ENCODE peak calls at places on chromosome 22, in five cellular contexts. One of them, this sample, is unnamed.

GRCh38 chr22:44444341-44445306 is 53.4 kb downstream of the RTL6 start:
- DNase-seq in suprapubic skin: no peak
- DNase-seq in transverse colon: no peak
- DNase-seq in GM12878: no peak
- DNase-seq in H1: peak
- DNase-seq in this sample: peak

GRCh38 chr22:48536691-48537591 is 1290.7 kb downstream of the BRD1 start:
- DNase-seq in GM12878: no peak
- DNase-seq in suprapubic skin: no peak
- DNase-seq in H1: no peak
- DNase-seq in transverse colon: no peak
- DNase-seq in this sample: peak

GRCh38 chr22:47162865-47163264 is 400.4 kb downstream of the TBC1D22A start:
- DNase-seq in GM12878: no peak
- DNase-seq in H1: no peak
- DNase-seq in suprapubic skin: peak
- DNase-seq in transverse colon: peak
- DNase-seq in this sample: peak

GRCh38 chr22:43446881-43447280 is 35.1 kb downstream of the MPPED1 start:
- DNase-seq in GM12878: no peak
- DNase-seq in suprapubic skin: no peak
- DNase-seq in transverse colon: no peak
- DNase-seq in H1: no peak
- DNase-seq in this sample: no peak

GRCh38 chr22:18024956-18025720 is 777 bp upstream of the MICAL3 start:
- DNase-seq in transverse colon: no peak
- DNase-seq in H1: no peak
- DNase-seq in GM12878: no peak
- DNase-seq in suprapubic skin: peak
- DNase-seq in this sample: no peak

GRCh38 chr22:49216579-49216978 is 611.1 kb downstream of the BRD1 start:
- DNase-seq in suprapubic skin: peak
- DNase-seq in GM12878: no peak
- DNase-seq in transverse colon: peak
- DNase-seq in H1: no peak
- DNase-seq in this sample: peak

GRCh38 chr22:43845981-43846380 is 16.3 kb downstream of the SULT4A1 start:
- DNase-seq in transverse colon: no peak
- DNase-seq in GM12878: no peak
- DNase-seq in suprapubic skin: peak
- DNase-seq in H1: no peak
- DNase-seq in this sample: no peak

GRCh38 chr22:22210375-22210774 is 34.2 kb upstream of the VPREB1 start:
- DNase-seq in transverse colon: no peak
- DNase-seq in GM12878: no peak
- DNase-seq in H1: no peak
- DNase-seq in suprapubic skin: no peak
- DNase-seq in this sample: no peak

GRCh38 chr22:42959472-42960145 is 55.3 kb downstream of the PACSIN2 start:
- DNase-seq in suprapubic skin: peak
- DNase-seq in GM12878: no peak
- DNase-seq in H1: no peak
- DNase-seq in transverse colon: peak
- DNase-seq in this sample: peak

GRCh38 chr22:20509344-20510047 is 2.1 kb downstream of the MED15 start:
- DNase-seq in H1: no peak
- DNase-seq in suprapubic skin: peak
- DNase-seq in transverse colon: peak
- DNase-seq in GM12878: no peak
- DNase-seq in this sample: peak

GRCh38 chr22:43060213-43060612 is 29.0 kb downstream of the TTLL1 start:
- DNase-seq in GM12878: no peak
- DNase-seq in H1: peak
- DNase-seq in suprapubic skin: no peak
- DNase-seq in transverse colon: peak
- DNase-seq in this sample: no peak

GRCh38 chr22:48248901-48249455 is 1486.5 kb downstream of the TBC1D22A start:
- DNase-seq in suprapubic skin: no peak
- DNase-seq in H1: no peak
- DNase-seq in transverse colon: no peak
- DNase-seq in GM12878: no peak
- DNase-seq in this sample: peak

GRCh38 chr22:41820447-41820846 is 12.5 kb upstream of the SREBF2 start:
- DNase-seq in GM12878: no peak
- DNase-seq in suprapubic skin: no peak
- DNase-seq in H1: no peak
- DNase-seq in transverse colon: no peak
- DNase-seq in this sample: no peak

GRCh38 chr22:50079689-50080465 is 5.3 kb downstream of the MLC1 start:
- DNase-seq in suprapubic skin: no peak
- DNase-seq in transverse colon: no peak
- DNase-seq in GM12878: no peak
- DNase-seq in H1: no peak
- DNase-seq in this sample: no peak

GRCh38 chr22:50620861-50621490 is 7.0 kb downstream of the ARSA start:
- DNase-seq in GM12878: peak
- DNase-seq in transverse colon: peak
- DNase-seq in H1: no peak
- DNase-seq in suprapubic skin: no peak
- DNase-seq in this sample: no peak

GRCh38 chr22:26215766-26216165 is 46.5 kb downstream of the SEZ6L start:
- DNase-seq in transverse colon: no peak
- DNase-seq in GM12878: no peak
- DNase-seq in suprapubic skin: no peak
- DNase-seq in H1: no peak
- DNase-seq in this sample: peak

GRCh38 chr22:44132724-44133123 is 48.0 kb upstream of the PARVG start:
- DNase-seq in suprapubic skin: peak
- DNase-seq in transverse colon: no peak
- DNase-seq in H1: no peak
- DNase-seq in GM12878: no peak
- DNase-seq in this sample: peak

GRCh38 chr22:17563936-17564391 is 666 bp downstream of the SLC25A18 start:
- DNase-seq in H1: no peak
- DNase-seq in suprapubic skin: no peak
- DNase-seq in transverse colon: peak
- DNase-seq in GM12878: no peak
- DNase-seq in this sample: peak

GRCh38 chr22:21449531-21450319 is 17.5 kb upstream of the TMEM191C start:
- DNase-seq in transverse colon: no peak
- DNase-seq in GM12878: no peak
- DNase-seq in suprapubic skin: peak
- DNase-seq in H1: no peak
- DNase-seq in this sample: peak

GRCh38 chr22:28989035-28989464 is 72.6 kb downstream of the C22orf31 start:
- DNase-seq in suprapubic skin: no peak
- DNase-seq in H1: no peak
- DNase-seq in transverse colon: no peak
- DNase-seq in GM12878: no peak
- DNase-seq in this sample: no peak

GRCh38 chr22:42313804-42314581 is 43.5 kb upstream of the TCF20 start:
- DNase-seq in transverse colon: peak
- DNase-seq in H1: peak
- DNase-seq in GM12878: no peak
- DNase-seq in suprapubic skin: no peak
- DNase-seq in this sample: peak

GRCh38 chr22:48517039-48518030 is 1310.3 kb downstream of the BRD1 start:
- DNase-seq in suprapubic skin: no peak
- DNase-seq in GM12878: no peak
- DNase-seq in H1: no peak
- DNase-seq in transverse colon: no peak
- DNase-seq in this sample: peak

GRCh38 chr22:48578138-48579034 is 1249.3 kb downstream of the BRD1 start:
- DNase-seq in H1: no peak
- DNase-seq in suprapubic skin: no peak
- DNase-seq in GM12878: no peak
- DNase-seq in transverse colon: no peak
- DNase-seq in this sample: no peak

GRCh38 chr22:27874185-27874584 is 44.9 kb downstream of the PITPNB start:
- DNase-seq in GM12878: no peak
- DNase-seq in suprapubic skin: no peak
- DNase-seq in H1: no peak
- DNase-seq in transverse colon: no peak
- DNase-seq in this sample: peak

GRCh38 chr22:36341640-36342041 is 46.1 kb downstream of the MYH9 start:
- DNase-seq in H1: no peak
- DNase-seq in transverse colon: no peak
- DNase-seq in suprapubic skin: no peak
- DNase-seq in GM12878: no peak
- DNase-seq in this sample: no peak
- TF ChIP-seq POLR2AphosphoS5 in H1: no peak
- TF ChIP-seq POLR2AphosphoS5 in transverse colon: no peak
- TF ChIP-seq POLR2AphosphoS5 in suprapubic skin: no peak
- TF ChIP-seq POLR2AphosphoS5 in GM12878: no peak
- TF ChIP-seq POLR2AphosphoS5 in this sample: no peak

DNA sequence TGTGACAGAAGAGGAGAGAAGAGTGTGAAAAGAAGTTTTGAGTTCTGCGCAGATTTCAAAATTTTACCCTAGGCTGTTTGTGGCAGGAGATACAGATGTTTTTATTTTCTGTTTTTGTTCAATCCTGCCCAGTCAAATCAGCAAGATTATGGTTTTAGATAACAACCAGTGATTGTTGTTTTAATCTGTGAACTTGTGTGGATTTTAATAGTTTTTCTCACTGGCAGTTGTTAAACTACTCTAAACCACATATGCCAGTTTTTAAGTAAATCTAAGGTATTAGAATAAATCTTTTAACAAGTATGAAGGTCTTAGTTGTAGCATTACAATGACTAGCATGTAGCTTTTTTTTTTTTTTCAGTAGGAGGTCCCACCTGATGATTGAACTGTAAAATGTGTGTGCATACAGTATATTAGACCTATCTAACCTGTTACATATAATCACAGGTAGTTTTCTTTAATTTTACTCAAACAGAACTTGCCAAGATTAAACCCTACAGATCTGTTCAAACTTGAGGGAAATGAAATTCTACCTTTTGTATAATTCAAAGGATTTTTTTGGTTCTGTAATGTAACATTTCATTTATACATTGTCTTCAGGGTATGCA is 13.2 kb downstream of the ATXN10 start:
- DNase-seq in GM12878: no peak
- DNase-seq in transverse colon: no peak
- DNase-seq in suprapubic skin: no peak
- DNase-seq in H1: no peak
- DNase-seq in this sample: no peak
- TF ChIP-seq EP300 in GM12878: no peak
- TF ChIP-seq EP300 in transverse colon: no peak
- TF ChIP-seq EP300 in suprapubic skin: no peak
- TF ChIP-seq EP300 in H1: no peak
- TF ChIP-seq EP300 in this sample: no peak

GRCh38 chr22:36497910-36498669 is 8.8 kb downstream of the FOXRED2 start:
- DNase-seq in suprapubic skin: no peak
- DNase-seq in H1: no peak
- DNase-seq in transverse colon: no peak
- DNase-seq in GM12878: no peak
- DNase-seq in this sample: no peak

DNA sequence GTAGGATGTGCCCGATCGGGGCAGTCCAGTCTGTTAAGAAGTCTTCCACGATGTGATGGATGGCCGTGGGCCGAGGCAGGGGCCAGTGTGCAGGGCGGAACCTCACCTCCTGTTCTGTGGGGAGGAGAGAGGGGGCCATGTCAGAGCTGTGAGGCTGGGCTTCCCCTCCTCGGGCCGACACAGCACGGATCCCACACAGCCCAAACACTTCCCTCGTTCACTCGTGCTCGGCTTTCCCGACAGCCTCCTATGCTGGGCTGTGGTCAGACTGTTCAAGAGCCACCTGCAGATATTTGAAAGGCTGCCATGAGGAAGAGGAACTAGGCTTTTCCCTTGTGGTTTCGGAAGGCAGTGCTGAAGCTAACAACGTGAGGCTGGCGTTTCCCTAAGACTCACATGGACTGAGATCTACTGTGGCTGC is 12.3 kb upstream of the TXN2 start:
- DNase-seq in suprapubic skin: no peak
- DNase-seq in GM12878: peak
- DNase-seq in H1: no peak
- DNase-seq in transverse colon: peak
- DNase-seq in this sample: no peak
- TF ChIP-seq POLR2A in suprapubic skin: no peak
- TF ChIP-seq POLR2A in GM12878: no peak
- TF ChIP-seq POLR2A in H1: no peak
- TF ChIP-seq POLR2A in transverse colon: no peak
- TF ChIP-seq POLR2A in this sample: no peak

DNA sequence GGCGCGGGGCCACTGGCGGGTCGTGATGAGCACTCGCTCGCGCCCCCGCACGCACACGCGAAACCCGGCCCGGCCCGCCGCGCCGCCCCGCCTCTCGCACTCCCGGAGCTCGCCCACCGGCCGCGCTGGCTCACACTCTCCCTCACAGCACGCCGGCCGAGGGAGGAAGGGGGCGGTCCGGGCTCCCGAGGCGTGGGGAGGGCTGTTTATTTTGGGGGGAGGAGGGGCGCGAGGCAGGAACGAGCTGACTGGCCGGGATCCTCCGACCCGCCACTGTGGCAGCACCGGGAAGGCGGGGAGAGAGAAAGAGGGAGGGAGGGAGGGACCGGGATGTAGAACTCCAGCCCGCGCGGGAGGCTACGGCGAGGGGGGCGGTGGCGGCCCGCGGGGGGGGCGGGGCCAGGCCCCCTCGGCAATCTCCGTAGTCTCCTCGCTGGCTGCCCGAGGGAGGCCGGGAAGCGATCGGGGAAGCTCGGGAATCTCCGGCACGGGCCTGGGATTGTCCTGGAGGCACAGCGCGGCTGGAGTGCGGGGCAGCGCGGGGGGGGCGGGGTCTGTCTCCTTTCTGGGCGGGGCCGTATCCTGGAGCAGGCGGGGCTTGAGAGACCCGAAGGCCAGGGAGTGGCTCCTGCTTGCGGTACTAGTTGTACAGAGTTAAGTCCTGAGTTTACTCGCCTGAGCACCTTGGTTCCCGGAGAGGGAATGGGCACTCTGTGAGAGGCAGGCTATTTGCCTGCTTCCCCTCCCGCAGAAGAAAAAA is at the start of gene RBFOX2:
- DNase-seq in transverse colon: peak
- DNase-seq in H1: peak
- DNase-seq in GM12878: no peak
- DNase-seq in suprapubic skin: peak
- DNase-seq in this sample: peak
- TF ChIP-seq POLR2AphosphoS5 in transverse colon: peak
- TF ChIP-seq POLR2AphosphoS5 in H1: no peak
- TF ChIP-seq POLR2AphosphoS5 in GM12878: no peak
- TF ChIP-seq POLR2AphosphoS5 in suprapubic skin: peak
- TF ChIP-seq POLR2AphosphoS5 in this sample: peak

DNA sequence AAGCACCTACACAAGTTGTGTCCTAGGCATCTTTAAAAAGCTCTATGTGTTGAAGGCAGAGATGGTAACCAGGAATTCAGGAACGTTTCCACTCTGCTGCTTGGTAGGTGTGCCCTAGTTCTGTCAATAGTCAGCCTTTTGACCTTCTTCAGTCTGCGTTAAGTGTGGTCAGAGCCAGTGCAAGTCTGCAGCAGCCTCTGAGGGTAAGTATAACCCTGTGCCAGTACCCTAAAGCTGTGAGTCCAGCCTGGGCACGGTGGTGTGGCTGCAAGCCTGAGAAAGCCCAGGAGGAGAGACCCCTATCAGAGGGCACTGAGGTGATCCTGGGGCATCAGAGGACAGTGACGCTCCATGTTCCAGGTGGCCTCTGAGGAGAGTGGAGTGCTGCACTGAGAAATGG is 76.8 kb upstream of the ADORA2A start:
- DNase-seq in GM12878: no peak
- DNase-seq in suprapubic skin: no peak
- DNase-seq in H1: no peak
- DNase-seq in transverse colon: no peak
- DNase-seq in this sample: no peak
- TF ChIP-seq EP300 in GM12878: no peak
- TF ChIP-seq EP300 in suprapubic skin: no peak
- TF ChIP-seq EP300 in H1: no peak
- TF ChIP-seq EP300 in transverse colon: no peak
- TF ChIP-seq EP300 in this sample: no peak

GRCh38 chr22:38768036-38768435 is 12.2 kb upstream of the SUN2 start:
- DNase-seq in transverse colon: no peak
- DNase-seq in GM12878: no peak
- DNase-seq in H1: no peak
- DNase-seq in suprapubic skin: no peak
- DNase-seq in this sample: no peak
- TF ChIP-seq POLR2A in transverse colon: no peak
- TF ChIP-seq POLR2A in GM12878: no peak
- TF ChIP-seq POLR2A in H1: no peak
- TF ChIP-seq POLR2A in suprapubic skin: no peak
- TF ChIP-seq POLR2A in this sample: no peak